ENCODE peak calls at places on chromosome 4, in four cellular contexts. L is left lung, R is H9, C is endothelial cell. Y is an unnamed sample.

GRCh38 chr4:137124278-137124932 is 407.9 kb downstream of the PCDH18 start:
- DNase-seq in L (no peak), R (no peak), C (no peak), Y (no peak)

GRCh38 chr4:147440442-147440841 is 40.5 kb upstream of the EDNRA start:
- DNase-seq in L (no peak), R (no peak), C (no peak), Y (no peak)

GRCh38 chr4:44446191-44446590 is 2.4 kb downstream of the KCTD8 start:
- DNase-seq in L (no peak), R (no peak), C (no peak), Y (no peak)

GRCh38 chr4:117137143-117137542 is 51.8 kb upstream of the TRAM1L1 start:
- DNase-seq in L (no peak), R (no peak), C (no peak), Y (no peak)

GRCh38 chr4:91118597-91118996 is 991.4 kb downstream of the CCSER1 start:
- DNase-seq in L (no peak), R (no peak), C (no peak), Y (no peak)

GRCh38 chr4:176406736-176407135 is 87.0 kb downstream of the SPCS3 start:
- DNase-seq in L (no peak), R (no peak), C (no peak), Y (no peak)

GRCh38 chr4:162163892-162164759 is at the start of gene FSTL5:
- DNase-seq in L (peak), R (peak), C (peak), Y (peak)

GRCh38 chr4:168408620-168409019 is 71.7 kb downstream of the DDX60L start:
- DNase-seq in L (no peak), R (no peak), C (no peak), Y (no peak)

GRCh38 chr4:183691897-183692296 is 32.8 kb downstream of the TRAPPC11 start:
- DNase-seq in L (no peak), R (no peak), C (no peak), Y (no peak)

GRCh38 chr4:114093221-114093715 is 113.8 kb upstream of the ARSJ start:
- DNase-seq in L (no peak), R (no peak), C (no peak), Y (no peak)

GRCh38 chr4:26368685-26369084 is 47.9 kb downstream of the RBPJ start:
- DNase-seq in L (no peak), R (no peak), C (no peak), Y (no peak)

GRCh38 chr4:25258980-25259578 is 25.2 kb downstream of the PI4K2B start:
- DNase-seq in L (no peak), R (no peak), C (no peak), Y (no peak)

GRCh38 chr4:141643557-141643956 is 7.2 kb downstream of the IL15 start:
- DNase-seq in L (no peak), R (no peak), C (no peak), Y (no peak)

GRCh38 chr4:151486166-151486565 is 77.2 kb downstream of the FHIP1A start:
- DNase-seq in L (no peak), R (no peak), C (no peak), Y (no peak)

GRCh38 chr4:164136181-164136616 is 617.7 kb upstream of the SMIM31 start:
- DNase-seq in L (no peak), R (no peak), C (no peak), Y (no peak)

GRCh38 chr4:176660561-176660960 is 132.2 kb downstream of the VEGFC start:
- DNase-seq in L (no peak), R (peak), C (no peak), Y (no peak)

GRCh38 chr4:123786159-123786915 is 389.7 kb downstream of the SPRY1 start:
- DNase-seq in L (no peak), R (no peak), C (no peak), Y (no peak)

GRCh38 chr4:40750461-40751258 is 905 bp downstream of the NSUN7 start:
- DNase-seq in L (no peak), R (peak), C (peak), Y (peak)

GRCh38 chr4:164997941-164998340 is 20.5 kb upstream of the TRIM61 start:
- DNase-seq in L (no peak), R (no peak), C (no peak), Y (no peak)

GRCh38 chr4:121822796-121823504 is 733 bp downstream of the CCNA2 start:
- DNase-seq in L (no peak), R (peak), C (peak), Y (peak)

GRCh38 chr4:43564601-43565000 is 672.1 kb downstream of the GRXCR1 start:
- DNase-seq in L (no peak), R (no peak), C (no peak), Y (no peak)

GRCh38 chr4:629636-629915 is 4.2 kb downstream of the PDE6B start:
- DNase-seq in L (peak), R (peak), C (no peak), Y (no peak)

GRCh38 chr4:112296949-112297483 is at the start of gene ALPK1:
- DNase-seq in L (no peak), R (no peak), C (no peak), Y (no peak)

DNA sequence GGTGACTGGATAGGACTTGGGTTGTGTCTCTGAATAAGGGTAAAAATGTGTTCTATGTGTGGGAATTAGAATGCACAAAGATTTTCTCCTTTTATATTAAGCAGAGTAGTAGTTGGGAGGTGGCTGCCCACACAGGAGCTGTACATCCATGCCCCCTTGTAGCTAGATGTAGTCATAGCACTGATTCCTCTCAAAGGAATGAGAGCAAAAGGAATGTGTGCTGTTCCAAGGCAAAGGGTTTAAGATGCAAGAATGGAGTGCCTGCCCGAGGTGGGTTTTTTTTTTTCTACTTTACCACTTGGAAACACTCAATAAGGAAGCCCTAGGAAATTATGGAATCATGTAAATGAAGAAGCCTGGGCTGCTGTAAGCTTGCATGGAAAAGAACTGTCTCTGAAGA is 2183.2 kb upstream of the AGA start:
- DNase-seq in L (no peak), R (no peak), C (no peak), Y (no peak)
- TF ChIP-seq CTCF in L (no peak), R (peak), C (no peak), Y (no peak)

GRCh38 chr4:3419836-3420605 is 21.7 kb upstream of the HGFAC start:
- DNase-seq in L (peak), R (no peak), C (no peak), Y (no peak)
- TF ChIP-seq CTCF in L (no peak), R (no peak), C (no peak), Y (no peak)

GRCh38 chr4:55092504-55092903 is 32.9 kb downstream of the KDR start:
- DNase-seq in L (no peak), R (no peak), C (no peak), Y (no peak)

GRCh38 chr4:55086561-55086960 is 38.8 kb downstream of the KDR start:
- DNase-seq in L (no peak), R (no peak), C (no peak), Y (no peak)

GRCh38 chr4:55087016-55087929 is 38.1 kb downstream of the KDR start:
- DNase-seq in L (no peak), R (no peak), C (peak), Y (no peak)

GRCh38 chr4:55087930-55088293 is 37.5 kb downstream of the KDR start:
- DNase-seq in L (no peak), R (no peak), C (no peak), Y (no peak)

DNA sequence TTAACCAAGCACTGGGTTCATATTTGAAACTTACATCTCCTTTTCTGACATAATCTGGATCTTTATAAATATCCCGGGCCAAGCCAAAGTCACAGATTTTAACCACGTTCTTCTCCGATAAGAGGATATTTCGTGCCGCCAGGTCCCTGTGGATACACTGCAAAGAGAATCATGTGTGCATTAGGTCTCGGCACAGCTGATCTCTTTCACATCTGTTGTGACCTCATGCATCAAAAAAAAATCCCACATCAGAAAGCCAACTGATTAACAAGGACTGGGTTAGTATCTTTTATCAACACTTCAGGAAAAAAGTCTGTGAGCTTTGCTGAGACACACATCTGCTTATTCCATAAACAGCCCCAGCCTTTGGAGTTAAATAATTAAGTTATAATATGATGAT is 35.5 kb downstream of the KDR start:
- DNase-seq in L (no peak), R (no peak), C (no peak), Y (no peak)
- TF ChIP-seq CTCF in L (no peak), R (no peak), C (no peak), Y (no peak)

GRCh38 chr4:108611360-108611759 is 9.0 kb upstream of the RPL34 start:
- DNase-seq in L (no peak), R (no peak), C (no peak), Y (no peak)
- TF ChIP-seq CTCF in L (no peak), R (no peak), C (no peak), Y (peak)

Y was measured in neural crest cell.